ENCODE peak calls at places on chromosomes 12 and 14, in four cellular contexts. J, U, I and X are unnamed samples. For H3K9me3, the result is how much of the 10 kb centered on the place peaks cover.

GRCh38 chr14:36105401-36105800 is 71.1 kb downstream of the PTCSC3 start:
- DNase-seq in J (no peak), U (no peak), I (no peak), X (no peak)

GRCh38 chr14:21924479-21924878 is 250.9 kb upstream of the OR4E1 start:
- DNase-seq in U (no peak), J (no peak), I (no peak), X (peak)

GRCh38 chr14:74568896-74569295 is 43.1 kb downstream of the LTBP2 start:
- DNase-seq in U (no peak), I (no peak), J (no peak), X (no peak)

GRCh38 chr14:102928412-102929348 is 6.2 kb downstream of the AMN start:
- DNase-seq in I (peak), J (peak), U (peak), X (peak)

GRCh38 chr12:113208041-113208934 is 13.0 kb upstream of the TPCN1 start:
- DNase-seq in U (no peak), I (no peak), J (peak), X (peak)

GRCh38 chr14:104784218-104784568 is 11.4 kb downstream of the AKT1 start:
- DNase-seq in U (no peak), J (no peak), I (no peak), X (no peak)

GRCh38 chr14:75979641-75980422 is 2.0 kb downstream of the TGFB3 start:
- DNase-seq in I (no peak), J (no peak), U (peak), X (no peak)

GRCh38 chr12:91094036-91094660 is 17.1 kb downstream of the LUM start:
- DNase-seq in J (no peak), U (no peak), I (no peak), X (no peak)

GRCh38 chr14:59829941-59830734 is 40.4 kb downstream of the RTN1 start:
- DNase-seq in J (peak), U (no peak), I (no peak), X (no peak)

GRCh38 chr14:34064349-34064748 is 113.5 kb upstream of the EGLN3 start:
- DNase-seq in J (peak), U (peak), I (no peak), X (peak)

GRCh38 chr12:42468341-42468821 is 121.2 kb downstream of the PRICKLE1 start:
- DNase-seq in J (peak), I (no peak), U (no peak), X (peak)

GRCh38 chr14:74144789-74145188 is 60.0 kb downstream of the LIN52 start:
- DNase-seq in U (no peak), I (no peak), J (no peak), X (no peak)

GRCh38 chr12:106754331-106754730 is 20.2 kb upstream of the RIC8B start:
- DNase-seq in U (no peak), I (no peak), J (no peak), X (no peak)

GRCh38 chr12:65567820-65568219 is 256.5 kb upstream of the HMGA2 start:
- DNase-seq in J (no peak), U (peak), I (no peak), X (no peak)

DNA sequence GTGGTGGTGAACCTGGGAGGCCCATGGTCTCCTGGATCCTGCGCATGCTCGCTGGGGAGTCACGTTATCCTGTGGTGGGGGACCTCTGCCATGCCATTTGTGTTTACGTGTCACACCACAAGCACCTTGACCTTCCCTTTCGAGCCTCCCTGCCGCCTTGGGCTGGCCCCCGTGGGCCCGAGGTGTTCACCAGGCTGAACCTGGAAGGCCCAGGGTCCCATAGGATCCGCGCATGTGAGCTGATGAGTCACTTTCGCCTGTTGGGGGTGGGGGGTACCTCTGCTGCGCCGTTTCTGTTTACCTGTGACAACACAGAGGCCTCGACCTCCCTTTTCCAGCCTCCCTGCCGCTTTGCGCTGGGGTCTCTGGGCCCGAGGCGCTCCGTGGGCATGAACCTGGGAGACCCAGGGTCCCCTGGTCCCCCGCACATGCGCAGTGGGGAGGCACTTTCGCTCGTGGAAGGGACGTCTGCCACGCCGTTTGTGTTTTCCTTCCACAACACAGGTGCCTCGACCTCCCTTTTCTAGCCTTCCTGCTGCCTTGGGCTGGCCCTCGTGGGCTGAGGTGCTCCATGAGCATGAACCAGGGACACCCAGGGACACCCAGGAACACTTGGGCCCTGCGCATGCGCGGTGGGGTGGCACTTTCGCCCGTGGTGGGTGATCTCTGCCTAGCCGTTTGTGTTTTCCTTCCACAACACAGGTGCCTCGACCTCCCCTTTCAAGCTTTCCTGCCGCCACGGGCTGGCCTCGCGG is 334.1 kb downstream of the ALG10 start:
- DNase-seq in U (no peak), J (no peak), I (no peak), X (no peak)
- H3K9me3 ChIP-seq in U (half or more), J (under half), I (under half), X (half or more)

GRCh38 chr12:54431911-54432814 is 13.1 kb upstream of the ITGA5 start:
- DNase-seq in J (peak), I (no peak), U (peak), X (no peak)

GRCh38 chr12:54437243-54437642 is 18.2 kb upstream of the ITGA5 start:
- DNase-seq in U (no peak), I (no peak), J (no peak), X (no peak)

GRCh38 chr12:54430471-54431075 is 11.5 kb upstream of the ITGA5 start:
- DNase-seq in U (no peak), I (no peak), J (no peak), X (no peak)

GRCh38 chr12:54429014-54429471 is 10.0 kb upstream of the ITGA5 start:
- DNase-seq in U (no peak), I (no peak), J (no peak), X (no peak)

DNA sequence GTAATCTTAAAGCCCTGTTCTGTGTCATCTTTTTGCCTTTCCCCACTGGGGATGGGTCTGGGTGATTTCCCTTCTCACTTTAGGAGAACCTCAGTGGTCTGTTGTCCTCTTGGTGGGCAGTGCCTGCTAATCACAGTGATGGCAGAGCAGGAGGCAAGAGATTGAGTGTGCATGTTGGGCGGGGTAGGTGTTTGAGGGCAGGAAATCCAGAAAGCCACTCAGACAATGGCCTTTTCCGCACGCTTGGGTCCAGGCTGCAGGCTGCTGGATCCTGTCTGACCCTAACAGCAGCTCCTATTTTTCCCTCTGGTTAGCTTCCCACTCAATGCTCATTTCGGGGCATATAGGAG is 13.7 kb upstream of the ITGA5 start:
- DNase-seq in J (no peak), I (no peak), U (no peak), X (no peak)
- H3K27ac ChIP-seq in J (no peak), I (peak), U (peak), X (peak)

DNA sequence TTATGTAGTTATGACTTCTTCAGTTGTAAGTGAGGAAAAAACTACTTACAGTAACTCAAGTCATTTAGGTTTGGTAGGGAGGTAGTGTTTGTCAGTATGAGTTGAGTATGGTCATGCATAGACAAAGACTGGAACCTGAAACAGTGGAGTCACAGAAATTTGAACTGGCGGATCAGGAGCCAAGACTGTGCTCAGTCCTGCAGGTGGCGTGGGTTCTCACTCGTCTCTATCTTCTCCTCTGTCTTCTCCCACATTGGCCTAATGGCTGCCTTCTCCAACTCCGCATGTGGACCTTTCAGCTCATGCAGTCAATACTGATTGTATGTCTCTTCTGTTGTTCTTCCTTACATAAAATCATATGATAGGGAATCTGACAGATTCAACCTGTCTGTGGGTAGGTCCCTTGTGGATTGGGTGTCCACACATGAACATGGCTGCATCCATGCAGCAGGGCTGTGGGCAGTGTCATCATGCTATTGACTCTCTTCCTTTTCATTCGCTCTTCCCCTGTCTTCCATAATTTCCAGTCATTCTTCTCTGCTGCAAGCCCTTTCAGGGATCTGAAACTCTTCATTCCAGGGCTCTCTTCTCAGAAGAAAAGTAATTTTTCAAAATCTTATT is 78.8 kb upstream of the NEDD1 start:
- DNase-seq in J (no peak), I (no peak), U (no peak), X (no peak)
- TF ChIP-seq CTCF in J (no peak), I (no peak), U (no peak), X (no peak)

GRCh38 chr12:130647814-130648213 is 68.3 kb downstream of the RIMBP2 start:
- DNase-seq in J (no peak), U (no peak), I (no peak), X (no peak)

GRCh38 chr12:130644124-130644523 is 72.0 kb downstream of the RIMBP2 start:
- DNase-seq in I (no peak), J (no peak), U (no peak), X (no peak)

GRCh38 chr12:130646690-130647089 is 69.4 kb downstream of the RIMBP2 start:
- DNase-seq in J (no peak), U (no peak), I (no peak), X (no peak)

GRCh38 chr12:130641571-130642184 is 74.4 kb downstream of the RIMBP2 start:
- DNase-seq in J (no peak), I (no peak), U (no peak), X (no peak)

DNA sequence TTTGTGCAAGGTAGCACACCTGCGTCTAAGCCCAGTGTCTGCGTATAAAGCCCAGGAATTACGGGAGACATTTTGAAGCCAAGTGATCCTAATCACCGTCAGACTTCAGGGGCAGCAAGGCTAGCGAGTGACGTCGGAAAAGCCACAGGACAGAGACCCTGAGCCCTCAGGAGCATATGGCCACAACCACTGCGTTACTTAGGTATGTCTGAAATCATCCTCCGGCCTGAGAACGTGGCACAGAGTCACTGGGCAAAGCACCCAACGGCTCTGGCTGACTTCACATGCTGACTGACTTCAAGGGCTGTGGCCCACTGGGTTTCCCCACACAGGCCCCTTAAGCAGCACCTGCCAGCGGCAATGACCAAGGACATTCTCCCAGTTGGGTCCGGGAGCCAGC is 71.5 kb downstream of the RIMBP2 start:
- DNase-seq in U (no peak), I (no peak), J (no peak), X (no peak)
- H3K9me3 ChIP-seq in U (under half), I (under half), J (under half), X (under half)

GRCh38 chr12:108570743-108571603 is 8.6 kb downstream of the ISCU start:
- DNase-seq in U (no peak), J (no peak), I (no peak), X (no peak)
- H3K27ac ChIP-seq in U (no peak), J (no peak), I (no peak), X (no peak)

GRCh38 chr12:108635201-108635996 is 1.7 kb upstream of the SELPLG start:
- DNase-seq in J (peak), U (no peak), I (no peak), X (no peak)
- TF ChIP-seq CTCF in J (no peak), U (no peak), I (no peak), X (no peak)

DNA sequence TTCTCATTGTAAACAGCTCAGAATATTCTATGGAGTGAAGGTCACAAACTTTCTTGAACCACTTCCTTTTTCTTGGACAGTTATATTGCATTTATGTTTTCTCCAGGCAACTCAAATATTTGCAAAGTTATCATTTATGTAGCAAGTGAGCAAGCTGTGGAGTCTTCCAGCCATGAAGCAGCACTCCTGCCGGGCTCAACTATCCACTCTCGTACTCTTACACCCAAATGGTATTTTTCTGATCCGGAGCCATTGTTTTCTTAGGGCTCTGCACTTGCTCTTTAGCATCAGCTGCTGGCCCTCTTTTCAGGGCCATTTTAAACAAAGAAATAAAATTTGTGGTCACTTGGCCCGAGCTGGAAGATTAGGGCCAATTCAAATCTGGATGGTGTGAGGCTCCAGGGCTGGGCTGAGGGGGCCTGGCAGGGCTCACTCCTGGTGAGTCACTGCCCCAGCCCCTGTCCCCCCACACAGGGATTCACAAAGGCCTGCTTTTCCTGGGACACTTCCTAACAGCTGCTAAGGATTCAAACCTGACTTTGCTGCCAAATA is 19.7 kb downstream of the SYNE3 start:
- DNase-seq in J (peak), U (no peak), I (no peak), X (peak)
- H3K9me3 ChIP-seq in J (under half), U (under half), I (under half), X (under half)

GRCh38 chr12:1918081-1918874 is at the start of gene CACNA2D4:
- DNase-seq in I (no peak), J (no peak), U (no peak), X (peak)
- H3K27ac ChIP-seq in I (peak), J (no peak), U (no peak), X (peak)

DNA sequence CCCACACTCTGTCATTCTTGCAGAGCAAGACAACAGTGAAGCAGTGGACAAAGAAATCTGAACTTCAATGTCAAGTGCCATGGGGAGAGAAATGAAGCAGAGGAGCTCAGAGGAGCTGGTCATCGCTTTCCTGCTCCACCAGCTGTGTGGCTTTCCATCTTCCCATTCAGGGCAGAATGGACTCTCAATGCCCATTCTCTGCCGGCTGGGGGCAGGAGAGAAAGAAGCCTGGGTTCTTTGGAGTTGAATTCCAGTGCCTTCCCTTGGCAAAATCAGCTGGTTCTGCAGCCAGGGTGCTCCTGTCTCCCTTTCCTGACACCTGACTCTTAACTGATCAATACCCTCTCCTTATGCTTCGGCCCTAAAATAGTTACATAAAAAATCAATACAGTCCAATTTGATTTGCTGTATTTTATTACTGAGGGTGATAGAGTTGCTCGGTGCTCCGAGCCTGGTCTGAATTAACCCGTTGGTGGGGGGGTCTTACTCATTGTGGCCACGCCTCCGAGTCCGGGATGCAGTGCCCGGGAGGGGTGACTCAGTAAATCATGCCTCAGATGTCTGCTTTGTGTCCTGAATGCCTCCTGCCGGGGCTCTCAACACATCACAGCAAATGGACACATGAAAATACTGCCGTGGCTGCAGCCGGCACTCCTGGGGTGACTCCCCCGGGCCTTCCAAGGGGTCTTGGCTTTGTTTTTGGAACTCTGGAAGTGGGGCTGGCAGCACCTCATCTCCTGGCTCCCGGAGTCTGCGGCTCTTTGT is 128.7 kb downstream of the AACS start:
- DNase-seq in J (peak), U (no peak), I (no peak), X (no peak)
- TF ChIP-seq CTCF in J (no peak), U (no peak), I (no peak), X (no peak)

DNA sequence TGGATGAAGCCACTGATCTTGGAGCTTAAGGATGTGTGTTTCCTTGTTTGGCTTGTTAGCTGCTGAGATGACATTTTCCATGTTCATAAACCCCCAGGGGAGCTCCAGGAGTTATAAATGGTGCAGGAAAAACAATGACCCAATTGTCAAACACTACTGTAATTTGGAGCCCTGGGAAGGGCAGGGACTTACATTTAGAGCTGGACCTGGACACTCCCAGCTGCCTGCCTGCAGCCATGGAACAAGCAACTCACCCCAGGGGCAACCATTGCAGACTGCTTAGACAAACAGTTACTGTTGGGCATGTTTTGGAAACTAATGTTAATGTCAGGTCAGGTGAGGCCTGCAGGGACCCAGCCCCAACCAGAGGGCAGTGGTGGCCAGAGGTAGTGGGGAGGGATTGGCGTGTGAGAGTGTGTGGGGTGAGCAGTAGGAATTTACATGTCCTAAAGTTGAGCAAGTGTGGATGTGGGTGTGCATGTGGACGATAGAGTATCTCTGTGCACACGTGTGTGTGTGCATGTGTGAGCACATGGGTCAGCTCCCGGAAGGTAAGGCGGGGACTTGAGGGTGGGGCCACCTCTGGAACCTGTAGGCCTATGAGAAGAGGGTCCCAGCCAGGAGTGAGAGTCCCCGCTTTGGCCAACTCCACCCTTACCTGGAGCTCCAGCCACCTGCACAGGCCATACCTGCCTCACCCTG is 86.4 kb upstream of the NOS1 start:
- DNase-seq in J (no peak), U (no peak), I (no peak), X (no peak)
- H3K9me3 ChIP-seq in J (under half), U (under half), I (under half), X (under half)